ENCODE peak calls at places on chromosomes 6 and 20, in six cellular contexts. H is endothelial cell, L is iPS-NIHi11, J is D341Med, A is Right ventricle myocardium superior, T is T follicular helper cell. G is an unnamed sample.

GRCh38 chr6:14454467-14454763 is 336.8 kb downstream of the CD83 start:
- DNase-seq in T (no peak), A (no peak), H (no peak), J (no peak), L (no peak), G (no peak)

GRCh38 chr6:134510920-134511319 is 193.0 kb upstream of the SGK1 start:
- DNase-seq in T (no peak), A (no peak), J (no peak), L (no peak), H (no peak), G (peak)

GRCh38 chr6:116561377-116562018 is 7.9 kb downstream of the CALHM4 start:
- DNase-seq in H (peak), T (peak), L (peak), A (peak), J (peak), G (peak)

GRCh38 chr6:28597217-28597835 is 71.6 kb downstream of the GPX5 start:
- DNase-seq in A (no peak), H (peak), J (peak), L (peak), T (no peak), G (peak)

GRCh38 chr6:52087498-52087999 is at the start of gene PKHD1:
- DNase-seq in H (no peak), J (no peak), L (peak), T (no peak), A (no peak), G (no peak)

GRCh38 chr6:167712332-167713087 is 114.2 kb upstream of the AFDN start:
- DNase-seq in H (no peak), J (no peak), T (no peak), L (no peak), A (no peak), G (no peak)

GRCh38 chr6:95280690-95281273 is 296.6 kb upstream of the MANEA start:
- DNase-seq in L (peak), A (no peak), T (no peak), J (peak), H (peak), G (peak)

GRCh38 chr6:136897071-136897470 is 25.0 kb upstream of the SLC35D3 start:
- DNase-seq in J (no peak), L (no peak), T (no peak), A (no peak), H (no peak), G (no peak)

GRCh38 chr6:135880066-135880972 is 28.8 kb downstream of the PDE7B start:
- DNase-seq in J (no peak), H (no peak), A (no peak), T (peak), L (no peak), G (no peak)

GRCh38 chr20:59063358-59064213 is 21.0 kb upstream of the PRELID3B start:
- DNase-seq in A (peak), L (peak), H (no peak), T (no peak), J (peak), G (peak)